ENCODE peak calls at places on chromosomes 7 and 10, in ten cellular contexts. J is HCT116, Z is SJSA1, Q is keratinocyte, G is sigmoid colon, P is PC-9, N is psoas muscle, F is neural progenitor cell, D is mesenchymal stem cell, Y is PC-3. R is an unnamed sample.

GRCh38 chr10:51792678-51793077 is 93.3 kb upstream of the CSTF2T start:
- DNase-seq in J (no peak), Z (no peak), Q (no peak), G (no peak), P (no peak), N (no peak), F (no peak), D (no peak), Y (no peak), R (no peak)

GRCh38 chr7:114818501-114818900 is 103.4 kb upstream of the MDFIC start:
- DNase-seq in J (peak), Z (peak), Q (peak), G (no peak), P (no peak), N (no peak), F (no peak), D (peak), Y (peak), R (peak)

GRCh38 chr7:79096361-79096805 is 357.1 kb downstream of the MAGI2 start:
- DNase-seq in J (no peak), Z (no peak), Q (no peak), G (no peak), P (no peak), N (no peak), F (no peak), D (no peak), Y (peak), R (peak)

GRCh38 chr7:12731214-12731656 is 43.8 kb downstream of the ARL4A start:
- DNase-seq in J (peak), Z (no peak), Q (no peak), G (no peak), P (no peak), N (no peak), F (no peak), D (no peak), Y (no peak), R (no peak)

GRCh38 chr10:130959752-130960195 is 351.7 kb downstream of the TCERG1L start:
- DNase-seq in J (no peak), Z (no peak), Q (no peak), G (no peak), P (no peak), N (no peak), F (no peak), D (no peak), Y (no peak), R (no peak)

GRCh38 chr7:104895851-104896236 is 118.2 kb upstream of the KMT2E start:
- DNase-seq in J (no peak), Z (no peak), Q (no peak), G (no peak), P (no peak), N (no peak), F (no peak), D (no peak), Y (no peak), R (no peak)

GRCh38 chr10:131706476-131706875 is 194.3 kb upstream of the PPP2R2D start:
- DNase-seq in J (no peak), Z (no peak), Q (no peak), G (no peak), P (no peak), N (no peak), F (no peak), D (no peak), Y (no peak), R (no peak)

GRCh38 chr10:110864662-110865140 is 7.0 kb upstream of the PDCD4 start:
- DNase-seq in J (no peak), Z (peak), Q (no peak), G (no peak), P (no peak), N (no peak), F (no peak), D (peak), Y (no peak), R (no peak)

GRCh38 chr7:47940482-47941001 is 7.7 kb downstream of the PKD1L1 start:
- DNase-seq in J (no peak), Z (no peak), Q (no peak), G (no peak), P (no peak), N (no peak), F (no peak), D (peak), Y (no peak), R (no peak)

GRCh38 chr7:90624128-90624980 is 28.2 kb downstream of the CDK14 start:
- DNase-seq in J (no peak), Z (peak), Q (no peak), G (no peak), P (no peak), N (no peak), F (peak), D (peak), Y (peak), R (no peak)

GRCh38 chr10:11207276-11207809 is 189.7 kb downstream of the CELF2 start:
- DNase-seq in J (no peak), Z (no peak), Q (no peak), G (no peak), P (no peak), N (peak), F (no peak), D (no peak), Y (no peak), R (no peak)

GRCh38 chr7:151271699-151272355 is 23.3 kb upstream of the SMARCD3 start:
- DNase-seq in J (no peak), Z (no peak), Q (no peak), G (peak), P (no peak), N (peak), F (no peak), D (peak), Y (no peak), R (no peak)

GRCh38 chr7:86444245-86444644 is 199.5 kb upstream of the GRM3 start:
- DNase-seq in J (no peak), Z (no peak), Q (no peak), G (no peak), P (no peak), N (no peak), F (no peak), D (no peak), Y (no peak), R (no peak)

GRCh38 chr7:148011753-148012152 is 578.8 kb upstream of the C7orf33 start:
- DNase-seq in J (no peak), Z (no peak), Q (no peak), G (no peak), P (no peak), N (no peak), F (peak), D (no peak), Y (no peak), R (no peak)

GRCh38 chr7:15753834-15754600 is 67.5 kb upstream of the MEOX2 start:
- DNase-seq in J (no peak), Z (no peak), Q (no peak), G (no peak), P (no peak), N (no peak), F (no peak), D (no peak), Y (no peak), R (no peak)

GRCh38 chr10:100632027-100632426 is 96.3 kb downstream of the HIF1AN start:
- DNase-seq in J (no peak), Z (no peak), Q (no peak), G (no peak), P (no peak), N (no peak), F (no peak), D (no peak), Y (no peak), R (no peak)

GRCh38 chr7:47414342-47415288 is 167.3 kb downstream of the TNS3 start:
- DNase-seq in J (no peak), Z (no peak), Q (no peak), G (peak), P (no peak), N (no peak), F (no peak), D (no peak), Y (no peak), R (no peak)

GRCh38 chr7:134355004-134355525 is 38.3 kb upstream of the SLC35B4 start:
- DNase-seq in J (no peak), Z (no peak), Q (no peak), G (no peak), P (no peak), N (no peak), F (no peak), D (no peak), Y (no peak), R (no peak)

GRCh38 chr7:135129579-135129978 is 18.3 kb upstream of the TMEM140 start:
- DNase-seq in J (no peak), Z (no peak), Q (no peak), G (no peak), P (no peak), N (no peak), F (no peak), D (no peak), Y (peak), R (no peak)

GRCh38 chr7:119026391-119026790 is 801.9 kb downstream of the ANKRD7 start:
- DNase-seq in J (no peak), Z (no peak), Q (no peak), G (no peak), P (no peak), N (no peak), F (no peak), D (no peak), Y (no peak), R (no peak)

GRCh38 chr7:88062238-88062637 is 128.2 kb downstream of the ADAM22 start:
- DNase-seq in J (no peak), Z (no peak), Q (no peak), G (no peak), P (no peak), N (no peak), F (no peak), D (no peak), Y (no peak), R (no peak)

GRCh38 chr7:93575555-93576397 is 1.3 kb upstream of the CALCR start:
- DNase-seq in J (no peak), Z (no peak), Q (no peak), G (no peak), P (peak), N (no peak), F (peak), D (no peak), Y (no peak), R (no peak)

GRCh38 chr10:36280396-36280795 is 638.3 kb upstream of the FZD8 start:
- DNase-seq in J (no peak), Z (no peak), Q (no peak), G (no peak), P (no peak), N (no peak), F (no peak), D (peak), Y (peak), R (no peak)

GRCh38 chr10:121002586-121003205 is 151.5 kb downstream of the WDR11 start:
- DNase-seq in J (no peak), Z (no peak), Q (peak), G (no peak), P (no peak), N (no peak), F (no peak), D (no peak), Y (peak), R (peak)

GRCh38 chr7:148773344-148773743 is 74.6 kb downstream of the CUL1 start:
- DNase-seq in J (no peak), Z (peak), Q (no peak), G (no peak), P (no peak), N (no peak), F (no peak), D (peak), Y (no peak), R (no peak)

GRCh38 chr10:47354162-47354561 is 6.0 kb downstream of the RBP3 start:
- DNase-seq in J (no peak), Z (no peak), Q (no peak), G (no peak), P (no peak), N (peak), F (no peak), D (no peak), Y (peak), R (no peak)

GRCh38 chr7:101688183-101688831 is 59.2 kb upstream of the MYL10 start:
- DNase-seq in J (peak), Z (peak), Q (no peak), G (peak), P (peak), N (peak), F (peak), D (peak), Y (peak), R (no peak)
- H3K27ac ChIP-seq in J (no peak), Z (no peak), Q (no peak), G (no peak), P (no peak), N (no peak), F (no peak), D (no peak), Y (no peak), R (no peak)

GRCh38 chr10:971613-972012 is 16.6 kb upstream of the GTPBP4 start:
- DNase-seq in J (no peak), Z (no peak), Q (no peak), G (no peak), P (no peak), N (no peak), F (no peak), D (no peak), Y (no peak), R (no peak)

GRCh38 chr10:974785-975074 is 13.5 kb upstream of the GTPBP4 start:
- DNase-seq in J (no peak), Z (no peak), Q (no peak), G (no peak), P (no peak), N (no peak), F (no peak), D (no peak), Y (no peak), R (no peak)

GRCh38 chr10:974038-974784 is 14.0 kb upstream of the GTPBP4 start:
- DNase-seq in J (no peak), Z (peak), Q (no peak), G (no peak), P (peak), N (no peak), F (no peak), D (peak), Y (no peak), R (no peak)

GRCh38 chr10:971150-971542 is 17.1 kb upstream of the GTPBP4 start:
- DNase-seq in J (no peak), Z (no peak), Q (no peak), G (peak), P (no peak), N (no peak), F (no peak), D (peak), Y (no peak), R (no peak)

GRCh38 chr10:972763-973162 is 15.5 kb upstream of the GTPBP4 start:
- DNase-seq in J (no peak), Z (no peak), Q (no peak), G (no peak), P (no peak), N (no peak), F (no peak), D (no peak), Y (no peak), R (no peak)
- H3K27ac ChIP-seq in J (no peak), Z (no peak), Q (no peak), G (no peak), P (no peak), N (no peak), F (no peak), D (no peak), Y (no peak), R (no peak)

GRCh38 chr10:12847361-12847975 is 154.0 kb downstream of the CCDC3 start:
- DNase-seq in J (peak), Z (no peak), Q (no peak), G (no peak), P (no peak), N (no peak), F (peak), D (no peak), Y (no peak), R (no peak)

GRCh38 chr10:12846718-12847117 is 154.8 kb downstream of the CCDC3 start:
- DNase-seq in J (no peak), Z (no peak), Q (no peak), G (no peak), P (no peak), N (no peak), F (no peak), D (peak), Y (no peak), R (no peak)

GRCh38 chr10:12842310-12842709 is 159.2 kb downstream of the CCDC3 start:
- DNase-seq in J (no peak), Z (no peak), Q (no peak), G (no peak), P (no peak), N (no peak), F (no peak), D (no peak), Y (no peak), R (no peak)

GRCh38 chr10:12843296-12843945 is 158.1 kb downstream of the CCDC3 start:
- DNase-seq in J (no peak), Z (no peak), Q (no peak), G (no peak), P (no peak), N (no peak), F (no peak), D (no peak), Y (no peak), R (no peak)

GRCh38 chr10:12844796-12845524 is 156.6 kb downstream of the CCDC3 start:
- DNase-seq in J (peak), Z (peak), Q (no peak), G (peak), P (peak), N (no peak), F (no peak), D (peak), Y (peak), R (no peak)
- H3K27ac ChIP-seq in J (no peak), Z (peak), Q (peak), G (peak), P (no peak), N (no peak), F (no peak), D (peak), Y (peak), R (peak)

GRCh38 chr7:102291056-102291915 is 4.6 kb downstream of the SH2B2 start:
- DNase-seq in J (no peak), Z (no peak), Q (no peak), G (no peak), P (no peak), N (no peak), F (no peak), D (no peak), Y (no peak), R (no peak)
- H3K27ac ChIP-seq in J (no peak), Z (no peak), Q (no peak), G (no peak), P (no peak), N (no peak), F (no peak), D (no peak), Y (no peak), R (no peak)

R was measured in epithelial cell of prostate.